ENCODE peak calls at places on chromosomes 2 and 18, in seven cellular contexts. E is SK-N-SH, C is IMR-90, K is A549, X is K562, Y is HepG2, S is GM12878. H is an unnamed sample.
A peak's percentile ranks its signal among the peaks of the same experiment; 100 is the strongest.

GRCh38 chr2:112821142-112821541 is 15.4 kb downstream of the IL1B start:
- DNase-seq in S (no peak), C (no peak), X (no peak), Y (no peak), K (no peak), E (no peak), H (no peak)

GRCh38 chr18:78123144-78123909 is 856.3 kb upstream of the SALL3 start:
- DNase-seq in K (no peak), E (no peak), C (no peak), X (no peak), S (no peak), Y (no peak), H (no peak)

GRCh38 chr2:23246992-23247683 is 137.8 kb upstream of the KLHL29 start:
- DNase-seq in Y (no peak), S (no peak), C (no peak), X (no peak), E (no peak), K (no peak), H (no peak)

GRCh38 chr2:163182764-163183354 is 344.3 kb upstream of the KCNH7 start:
- DNase-seq in Y (no peak), X (peak; percentile 9), K (peak; percentile 3), C (peak; percentile 32), E (peak; percentile 19), S (no peak), H (no peak)

GRCh38 chr18:79847606-79848293 is 50.0 kb downstream of the KCNG2 start:
- DNase-seq in Y (no peak), X (no peak), C (no peak), K (no peak), E (peak; percentile 36), S (no peak), H (peak; percentile 33)

GRCh38 chr18:711330-711692 is 1.1 kb downstream of the ENOSF1 start:
- DNase-seq in K (no peak), C (no peak), Y (no peak), E (peak; percentile 26), S (no peak), X (peak; percentile 54), H (peak; percentile 45)

GRCh38 chr18:48153641-48154481 is 223.4 kb upstream of the SMAD2 start:
- DNase-seq in E (no peak), X (no peak), Y (peak; percentile 73), C (no peak), S (no peak), K (no peak), H (no peak)

GRCh38 chr2:10432315-10433181 is 15.6 kb downstream of the ODC1 start:
- DNase-seq in C (no peak), E (peak; percentile 55), K (no peak), S (no peak), X (no peak), Y (no peak), H (no peak)

GRCh38 chr2:33366473-33366872 is 110.0 kb upstream of the RASGRP3 start:
- DNase-seq in X (peak; percentile 11), K (no peak), Y (no peak), C (no peak), E (no peak), S (no peak), H (no peak)

GRCh38 chr2:12059616-12060441 is 313.4 kb downstream of the LPIN1 start:
- DNase-seq in K (no peak), X (peak; percentile 66), Y (no peak), C (peak; percentile 57), S (no peak), E (no peak), H (no peak)

GRCh38 chr2:54396107-54396506 is 60.0 kb upstream of the SPTBN1 start:
- DNase-seq in E (no peak), C (peak; percentile 81), S (no peak), K (no peak), Y (no peak), X (no peak), H (no peak)

GRCh38 chr2:25245141-25245540 is 76.8 kb upstream of the POMC start:
- DNase-seq in X (no peak), E (no peak), Y (no peak), C (no peak), S (no peak), K (no peak), H (no peak)

GRCh38 chr2:200877443-200877842 is 11.4 kb downstream of the PPIL3 start:
- DNase-seq in X (no peak), K (no peak), Y (no peak), E (no peak), C (no peak), S (no peak), H (no peak)

GRCh38 chr18:28359177-28359576 is 182.2 kb upstream of the CDH2 start:
- DNase-seq in Y (no peak), X (no peak), S (no peak), C (no peak), E (no peak), K (no peak), H (no peak)

GRCh38 chr2:224472827-224473226 is 70.9 kb upstream of the FAM124B start:
- DNase-seq in S (no peak), C (no peak), Y (no peak), E (no peak), K (no peak), X (no peak), H (no peak)

GRCh38 chr2:158395166-158395565 is 61.4 kb downstream of the CCDC148 start:
- DNase-seq in S (no peak), E (no peak), C (no peak), X (no peak), K (no peak), Y (no peak), H (no peak)

GRCh38 chr2:74513605-74514367 is 464 bp upstream of the TLX2 start:
- DNase-seq in K (no peak), X (no peak), Y (no peak), C (no peak), S (no peak), E (no peak), H (peak; percentile 69)

GRCh38 chr2:112713585-112713925 is 7.3 kb upstream of the NT5DC4 start:
- DNase-seq in C (no peak), E (no peak), Y (no peak), S (no peak), X (no peak), K (no peak), H (no peak)

GRCh38 chr2:8003462-8004075 is 678.3 kb upstream of the ID2 start:
- DNase-seq in K (no peak), Y (no peak), C (peak; percentile 70), X (no peak), S (no peak), E (peak; percentile 93), H (no peak)

GRCh38 chr2:26569216-26570082 is 71.7 kb downstream of the CIB4 start:
- DNase-seq in K (no peak), S (no peak), E (no peak), Y (no peak), C (no peak), X (no peak), H (no peak)

GRCh38 chr2:195594248-195594647 is 62.8 kb upstream of the SLC39A10 start:
- DNase-seq in S (no peak), X (no peak), E (no peak), Y (no peak), K (no peak), C (no peak), H (no peak)

GRCh38 chr2:66495788-66496640 is 61.1 kb downstream of the MEIS1 start:
- DNase-seq in X (peak; percentile 76), S (no peak), E (no peak), C (peak; percentile 96), Y (peak; percentile 46), K (peak; percentile 47), H (no peak)

GRCh38 chr2:147696426-147696825 is 148.4 kb upstream of the ACVR2A start:
- DNase-seq in C (no peak), E (no peak), K (no peak), X (no peak), S (no peak), Y (no peak), H (no peak)

GRCh38 chr2:235486729-235487128 is 7.1 kb upstream of the AGAP1 start:
- DNase-seq in E (no peak), S (no peak), Y (no peak), K (no peak), X (no peak), C (no peak), H (no peak)

GRCh38 chr18:42281851-42282250 is 326.8 kb downstream of the PIK3C3 start:
- DNase-seq in C (no peak), S (no peak), X (no peak), E (no peak), Y (no peak), K (no peak), H (no peak)

GRCh38 chr18:36757081-36757480 is 71.7 kb downstream of the TPGS2 start:
- DNase-seq in S (no peak), K (peak; percentile 56), Y (peak; percentile 48), C (peak; percentile 80), E (peak; percentile 76), X (peak; percentile 58), H (no peak)

GRCh38 chr18:36758001-36758400 is 70.8 kb downstream of the TPGS2 start:
- DNase-seq in C (peak; percentile 23), X (no peak), Y (no peak), K (no peak), E (no peak), S (no peak), H (no peak)

GRCh38 chr18:36758623-36759022 is 70.2 kb downstream of the TPGS2 start:
- DNase-seq in C (peak; percentile 6), X (no peak), Y (no peak), K (no peak), E (no peak), S (no peak), H (no peak)

GRCh38 chr18:36759167-36759776 is 69.5 kb downstream of the TPGS2 start:
- DNase-seq in C (no peak), Y (no peak), E (no peak), X (no peak), K (no peak), S (no peak), H (no peak)

GRCh38 chr18:36756262-36756661 is 72.5 kb downstream of the TPGS2 start:
- DNase-seq in S (no peak), X (no peak), K (no peak), Y (no peak), C (peak; percentile 31), E (no peak), H (no peak)
- TF ChIP-seq RFX5 in S (no peak), X (no peak), K (no peak), Y (no peak), C (no peak), E (no peak), H (no peak)

GRCh38 chr2:206051912-206052311 is 34.1 kb downstream of the INO80D start:
- DNase-seq in Y (no peak), C (no peak), S (no peak), K (no peak), E (no peak), X (no peak), H (no peak)
- TF ChIP-seq RFX5 in Y (no peak), C (no peak), S (no peak), K (no peak), E (no peak), X (no peak), H (no peak)

GRCh38 chr2:600542-601386 is 76.4 kb downstream of the TMEM18 start:
- DNase-seq in C (no peak), Y (no peak), X (peak; percentile 51), S (no peak), E (peak; percentile 41), K (no peak), H (peak; percentile 35)
- TF ChIP-seq RFX5 in C (no peak), Y (no peak), X (no peak), S (no peak), E (no peak), K (no peak), H (no peak)

DNA sequence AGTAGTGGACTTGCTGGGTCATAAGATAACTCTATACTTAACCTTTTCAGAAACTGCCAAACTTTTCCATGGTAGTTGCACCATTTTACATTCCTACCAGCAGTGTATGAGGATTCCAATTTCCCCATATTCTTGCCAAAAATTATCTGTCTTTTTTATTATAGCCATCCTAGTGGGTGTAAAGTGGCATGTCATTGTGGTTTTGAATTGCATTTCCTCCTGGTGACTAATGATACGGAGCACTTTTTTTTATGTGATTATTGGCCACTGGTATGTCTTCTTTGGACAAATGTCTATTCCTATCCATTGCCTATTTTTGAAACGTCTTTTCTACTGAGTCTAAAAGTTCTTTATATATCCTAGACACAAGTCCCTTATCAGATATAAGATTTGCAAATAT is 44.3 kb downstream of the CACNB4 start:
- DNase-seq in K (no peak), X (no peak), Y (no peak), E (no peak), C (peak; percentile 65), S (no peak), H (no peak)
- TF ChIP-seq RFX5 in K (peak; percentile 48), X (no peak), Y (no peak), E (no peak), C (no peak), S (no peak), H (no peak)

H was measured in H1.